ENCODE peak calls at places on chromosomes 12 and 14, in four cellular contexts. C, W, N and Z are unnamed samples.
A peak's percentile ranks its signal among the peaks of the same experiment; 100 is the strongest.

GRCh38 chr12:95607642-95608041 is 56.4 kb upstream of the USP44 start:
- DNase-seq in C (no peak), W (peak; percentile 85), N (no peak), Z (no peak)

GRCh38 chr14:30533126-30533525 is 25.8 kb upstream of the G2E3 start:
- DNase-seq in C (no peak), W (no peak), N (no peak), Z (no peak)

GRCh38 chr14:30559638-30560071 is 697 bp downstream of the G2E3 start:
- DNase-seq in C (peak; percentile 60), W (no peak), N (no peak), Z (no peak)

GRCh38 chr12:124914392-124915248 is at the start of gene UBC:
- DNase-seq in C (peak; percentile 96), W (peak; percentile 90), N (peak; percentile 90), Z (peak; percentile 95)

GRCh38 chr14:68345738-68346137 is 447.1 kb downstream of the ZFP36L1 start:
- DNase-seq in C (peak; percentile 48), W (no peak), N (no peak), Z (no peak)

GRCh38 chr14:70731447-70732239 is 77.7 kb downstream of the MAP3K9 start:
- DNase-seq in C (no peak), W (no peak), N (no peak), Z (no peak)

GRCh38 chr12:93741741-93742085 is 64.5 kb downstream of the CRADD start:
- DNase-seq in C (no peak), W (peak; percentile 44), N (no peak), Z (no peak)

GRCh38 chr12:53241623-53242412 is 9.8 kb upstream of the RARG start:
- DNase-seq in C (no peak), W (no peak), N (no peak), Z (no peak)

GRCh38 chr12:107495604-107496003 is 190.0 kb upstream of the PWP1 start:
- DNase-seq in C (no peak), W (no peak), N (no peak), Z (no peak)

GRCh38 chr12:3225154-3225795 is 148.1 kb downstream of the TSPAN9 start:
- DNase-seq in C (peak; percentile 89), W (no peak), N (no peak), Z (no peak)

GRCh38 chr14:79363291-79363690 is 848.0 kb downstream of the DIO2 start:
- DNase-seq in C (no peak), W (no peak), N (no peak), Z (no peak)

GRCh38 chr14:68881396-68881795 is 88.5 kb upstream of the ZFP36L1 start:
- DNase-seq in C (no peak), W (no peak), N (no peak), Z (no peak)

GRCh38 chr12:131783915-131784541 is 44.2 kb upstream of the MMP17 start:
- DNase-seq in C (peak; percentile 86), W (no peak), N (no peak), Z (no peak)

GRCh38 chr12:31386364-31386777 is 60.4 kb upstream of the SINHCAF start:
- DNase-seq in C (no peak), W (no peak), N (no peak), Z (no peak)

GRCh38 chr14:53740570-53740969 is 216.1 kb downstream of the BMP4 start:
- DNase-seq in C (no peak), W (no peak), N (no peak), Z (no peak)

GRCh38 chr14:68476212-68476964 is 316.5 kb downstream of the ZFP36L1 start:
- DNase-seq in C (peak; percentile 97), W (no peak), N (no peak), Z (no peak)

GRCh38 chr14:75497191-75497590 is 25.1 kb upstream of the BATF start:
- DNase-seq in C (no peak), W (no peak), N (no peak), Z (no peak)

GRCh38 chr14:97120204-97121120 is 323.3 kb downstream of the VRK1 start:
- DNase-seq in C (no peak), W (no peak), N (peak; percentile 20), Z (no peak)

GRCh38 chr12:82793882-82794281 is 107.2 kb downstream of the TMTC2 start:
- DNase-seq in C (no peak), W (no peak), N (no peak), Z (no peak)

GRCh38 chr12:3491938-3492867 is 1.2 kb downstream of the PRMT8 start:
- DNase-seq in C (peak; percentile 55), W (peak; percentile 24), N (no peak), Z (peak; percentile 77)

GRCh38 chr12:115294443-115295133 is 610.6 kb upstream of the TBX3 start:
- DNase-seq in C (peak; percentile 9), W (no peak), N (no peak), Z (no peak)

GRCh38 chr12:89080797-89081470 is 271.4 kb downstream of the DUSP6 start:
- DNase-seq in C (peak; percentile 37), W (no peak), N (no peak), Z (no peak)

GRCh38 chr12:25866586-25867378 is 91.7 kb upstream of the RASSF8 start:
- DNase-seq in C (no peak), W (no peak), N (no peak), Z (no peak)

GRCh38 chr12:50120953-50121352 is 8.9 kb downstream of the COX14 start:
- DNase-seq in C (no peak), W (no peak), N (no peak), Z (no peak)

GRCh38 chr12:95836630-95837239 is 22.0 kb upstream of the SNRPF start:
- DNase-seq in C (peak; percentile 33), W (no peak), N (no peak), Z (no peak)

GRCh38 chr14:102182901-102183619 is 43.4 kb downstream of the WDR20 start:
- DNase-seq in C (peak; percentile 60), W (no peak), N (no peak), Z (no peak)